ENCODE peak calls at places on chromosomes 11 and 22, in four cellular contexts. Q is A549, H is IMR-90, T is K562. G is an unnamed sample.
A peak's percentile ranks its signal among the peaks of the same experiment; 100 is the strongest.

GRCh38 chr11:119942021-119942420 is 195.9 kb downstream of the TRIM29 start:
- DNase-seq in T (peak; percentile 35), H (no peak), Q (no peak), G (no peak)

GRCh38 chr11:131326829-131327228 is 43.6 kb upstream of the NTM start:
- DNase-seq in H (no peak), T (no peak), Q (no peak), G (no peak)

GRCh38 chr11:115184901-115185300 is 319.3 kb downstream of the CADM1 start:
- DNase-seq in Q (no peak), H (no peak), T (no peak), G (no peak)

GRCh38 chr11:14267861-14268635 is 90.9 kb downstream of the RRAS2 start:
- DNase-seq in Q (no peak), T (no peak), H (no peak), G (no peak)

GRCh38 chr11:70020336-70021214 is 57.5 kb upstream of the ANO1 start:
- DNase-seq in Q (no peak), H (peak; percentile 33), T (peak; percentile 33), G (no peak)

GRCh38 chr11:17747131-17747955 is 12.8 kb downstream of the KCNC1 start:
- DNase-seq in H (no peak), Q (no peak), T (no peak), G (no peak)

GRCh38 chr11:1890856-1891830 is 552 bp downstream of the PRR33 start:
- DNase-seq in H (no peak), Q (no peak), T (no peak), G (no peak)

GRCh38 chr11:27183672-27184457 is 143.2 kb downstream of the BBOX1 start:
- DNase-seq in Q (peak; percentile 78), H (peak; percentile 72), T (peak; percentile 29), G (peak; percentile 51)

GRCh38 chr22:30574095-30574981 is at the start of gene GAL3ST1:
- DNase-seq in Q (peak; percentile 58), T (no peak), H (no peak), G (no peak)

GRCh38 chr11:108122166-108122628 is 830 bp downstream of the ACAT1 start:
- DNase-seq in Q (peak; percentile 12), H (no peak), T (no peak), G (no peak)

GRCh38 chr11:60274462-60274861 is 6.0 kb upstream of the MS4A4A start:
- DNase-seq in T (no peak), Q (no peak), H (no peak), G (no peak)

GRCh38 chr22:49554741-49555140 is 272.9 kb downstream of the BRD1 start:
- DNase-seq in H (no peak), Q (no peak), T (no peak), G (no peak)

GRCh38 chr11:32792948-32793475 is 1.4 kb downstream of the CCDC73 start:
- DNase-seq in T (peak; percentile 39), H (peak; percentile 27), Q (peak; percentile 31), G (peak; percentile 35)

GRCh38 chr22:36221799-36222751 is 17.3 kb downstream of the APOL2 start:
- DNase-seq in H (no peak), T (peak; percentile 29), Q (peak; percentile 39), G (peak; percentile 32)

GRCh38 chr11:47510231-47510630 is 42.7 kb downstream of the CELF1 start:
- DNase-seq in H (peak; percentile 58), Q (no peak), T (no peak), G (no peak)

GRCh38 chr11:96753997-96754396 is 364.2 kb downstream of the JRKL start:
- DNase-seq in H (no peak), T (no peak), Q (no peak), G (no peak)

GRCh38 chr22:25451480-25452114 is 112.9 kb upstream of the GRK3 start:
- DNase-seq in T (no peak), H (peak; percentile 42), Q (no peak), G (no peak)

GRCh38 chr11:9014826-9015225 is 11.0 kb upstream of the NRIP3 start:
- DNase-seq in H (no peak), T (no peak), Q (no peak), G (no peak)

GRCh38 chr11:92740251-92740650 is 229.2 kb upstream of the MTNR1B start:
- DNase-seq in T (no peak), Q (no peak), H (no peak), G (no peak)

GRCh38 chr11:8711895-8712442 is 29.4 kb downstream of the RPL27A start:
- DNase-seq in H (no peak), Q (no peak), T (no peak), G (no peak)

GRCh38 chr22:31940506-31940905 is 3.8 kb upstream of the YWHAH start:
- DNase-seq in H (no peak), T (no peak), Q (no peak), G (no peak)

GRCh38 chr11:48101958-48102357 is 114.7 kb upstream of the OR4B1 start:
- DNase-seq in Q (no peak), H (no peak), T (no peak), G (no peak)

GRCh38 chr11:72352859-72353551 is 81.3 kb downstream of the CLPB start:
- DNase-seq in Q (peak; percentile 10), H (peak; percentile 85), T (no peak), G (no peak)

GRCh38 chr11:26623076-26623666 is 51.1 kb upstream of the MUC15 start:
- DNase-seq in T (no peak), H (peak; percentile 4), Q (peak; percentile 42), G (no peak)

GRCh38 chr22:46995501-46996360 is 233.3 kb downstream of the TBC1D22A start:
- DNase-seq in T (no peak), H (no peak), Q (no peak), G (no peak)

GRCh38 chr11:60950933-60951610 is 904 bp downstream of the SLC15A3 start:
- DNase-seq in H (no peak), T (no peak), Q (no peak), G (no peak)

GRCh38 chr11:27248430-27249207 is 114.4 kb downstream of the CCDC34 start:
- DNase-seq in H (no peak), Q (no peak), T (no peak), G (no peak)

GRCh38 chr11:63802637-63803414 is 10.4 kb upstream of the SPINDOC start:
- DNase-seq in Q (peak; percentile 74), T (peak; percentile 66), H (peak; percentile 57), G (peak; percentile 72)

GRCh38 chr11:88281317-88281712 is 56.2 kb downstream of the CTSC start:
- DNase-seq in T (no peak), H (no peak), Q (peak; percentile 11), G (no peak)

GRCh38 chr22:38427465-38427864 is 27.5 kb downstream of the KCNJ4 start:
- DNase-seq in T (no peak), Q (no peak), H (no peak), G (no peak)

GRCh38 chr22:28978158-28978557 is 83.5 kb downstream of the C22orf31 start:
- DNase-seq in Q (no peak), H (peak; percentile 54), T (no peak), G (peak; percentile 40)

GRCh38 chr22:22576244-22576988 is 17.4 kb upstream of the PRAME start:
- DNase-seq in H (peak; percentile 24), Q (peak; percentile 55), T (peak; percentile 98), G (peak; percentile 29)

GRCh38 chr22:30921108-30921507 is 47.5 kb downstream of the MORC2 start:
- DNase-seq in T (no peak), H (no peak), Q (no peak), G (no peak)

GRCh38 chr11:95045791-95046190 is 3.4 kb upstream of the KDM4F start:
- DNase-seq in Q (no peak), H (no peak), T (no peak), G (no peak)

DNA sequence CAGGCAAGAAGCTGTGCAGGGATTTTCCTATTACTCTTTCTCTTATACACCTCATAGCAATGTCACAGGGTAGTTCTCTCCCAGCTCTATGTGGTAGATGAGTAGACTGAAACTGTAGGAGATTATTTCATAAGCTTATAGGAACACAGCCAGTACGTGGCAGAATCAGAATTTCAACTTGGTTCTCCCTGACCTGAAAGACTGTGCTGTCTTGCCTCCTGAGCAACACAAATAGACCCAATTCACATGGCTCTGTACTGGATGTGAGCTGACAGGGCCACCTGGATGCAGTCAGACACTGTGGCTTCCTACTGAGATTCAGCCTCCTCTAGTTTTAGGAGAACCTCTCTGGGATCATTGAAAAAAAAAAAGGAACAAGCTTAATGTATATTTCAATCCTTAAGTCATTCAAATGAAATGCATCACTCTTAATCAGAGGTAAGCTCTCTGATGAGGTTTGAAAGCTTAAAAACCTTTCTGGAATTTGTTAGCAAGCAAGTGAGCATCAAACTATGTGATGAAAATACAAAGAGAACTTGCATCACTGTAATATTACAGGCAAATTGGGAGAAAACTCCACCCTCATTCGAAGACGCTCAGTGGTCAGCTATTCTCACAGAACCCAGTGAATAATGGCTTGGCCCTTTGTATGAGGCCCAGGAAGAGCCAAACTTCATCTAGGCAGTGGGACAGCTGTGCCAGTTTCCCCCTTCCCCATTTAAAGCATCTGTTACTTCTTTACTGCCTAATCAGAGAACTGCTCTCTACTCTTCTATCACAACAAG is 1039.4 kb downstream of the NTM start:
- DNase-seq in T (no peak), Q (no peak), H (no peak), G (no peak)
- TF ChIP-seq CEBPB in T (no peak), Q (no peak), H (no peak), G (no peak)

GRCh38 chr11:75786101-75786736 is 17.6 kb downstream of the DGAT2 start:
- DNase-seq in H (no peak), T (no peak), Q (no peak), G (no peak)
- TF ChIP-seq CEBPB in H (no peak), T (no peak), Q (no peak), G (no peak)

GRCh38 chr22:27568265-27568664 is 233.3 kb downstream of the MN1 start:
- DNase-seq in H (no peak), T (no peak), Q (no peak), G (no peak)

GRCh38 chr22:27561301-27561820 is 240.2 kb downstream of the MN1 start:
- DNase-seq in H (no peak), Q (no peak), T (no peak), G (no peak)

GRCh38 chr22:27560781-27561180 is 240.8 kb downstream of the MN1 start:
- DNase-seq in Q (no peak), H (no peak), T (no peak), G (no peak)

GRCh38 chr22:27558658-27559371 is 242.7 kb downstream of the MN1 start:
- DNase-seq in T (no peak), Q (no peak), H (no peak), G (no peak)

DNA sequence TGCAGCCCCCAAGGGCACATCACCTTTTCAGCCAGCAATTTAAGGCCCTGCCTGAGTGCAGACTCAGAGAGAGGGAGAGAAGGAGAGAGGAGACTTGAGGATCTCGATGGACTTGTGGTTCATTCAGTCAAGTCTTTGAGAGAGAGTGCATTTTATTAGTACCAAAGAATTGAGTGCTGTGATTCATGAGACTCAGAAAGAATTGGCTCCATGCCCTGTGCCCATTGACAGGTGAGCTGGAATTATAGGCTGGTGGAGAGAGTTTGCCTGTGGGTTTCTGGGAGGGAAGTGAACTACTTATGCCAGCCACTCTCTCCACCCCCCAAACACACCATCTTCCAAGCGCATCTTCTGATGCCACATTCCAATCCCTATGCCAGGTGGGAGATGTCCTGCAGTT is 236.8 kb downstream of the MN1 start:
- DNase-seq in H (no peak), Q (no peak), T (no peak), G (no peak)
- TF ChIP-seq CEBPB in H (no peak), Q (no peak), T (no peak), G (no peak)

DNA sequence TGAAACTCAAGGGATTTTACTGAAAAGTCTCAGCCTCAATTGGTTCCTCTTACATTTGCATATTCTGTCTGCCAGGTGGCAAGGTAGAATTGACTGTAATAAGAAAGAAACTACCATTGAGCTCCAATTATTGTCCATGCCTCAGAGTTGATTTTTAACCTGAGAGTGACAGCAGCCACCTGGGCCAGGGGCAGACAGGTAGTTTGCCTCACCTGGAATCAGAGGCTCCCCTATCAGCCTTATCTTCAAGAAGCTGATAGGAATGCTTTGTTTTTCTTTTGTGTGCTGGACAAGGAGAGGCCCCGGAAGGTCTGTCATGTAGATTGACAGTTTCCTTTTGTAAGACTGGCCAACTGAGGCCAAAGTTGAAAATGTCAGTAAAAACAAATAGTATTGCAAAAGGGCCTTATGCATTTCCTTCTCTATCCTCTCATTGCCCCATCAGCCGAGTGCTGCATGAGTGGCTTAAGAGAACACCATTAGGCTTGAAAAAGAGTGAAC is 34.1 kb downstream of the CD44 start:
- DNase-seq in Q (no peak), H (peak; percentile 42), T (no peak), G (no peak)
- TF ChIP-seq CEBPB in Q (peak; percentile 64), H (peak; percentile 58), T (no peak), G (no peak)